ENCODE peak calls at places on chromosomes 4 and X, in six cellular contexts. V, Q, O, X, P and S are unnamed samples. For H3K4me1, the result is how much of the 10 kb centered on the place peaks cover.

GRCh38 chrX:152155766-152156310 is 17.5 kb upstream of the MAGEA10 start:
- DNase-seq in V (no peak), Q (no peak), O (no peak), X (no peak), P (no peak), S (no peak)

GRCh38 chr4:108058685-108059440 is 69.2 kb downstream of the HADH start:
- DNase-seq in V (no peak), Q (no peak), O (no peak), X (no peak), P (no peak), S (no peak)

GRCh38 chrX:114635986-114636385 is 52.1 kb downstream of the HTR2C start:
- DNase-seq in V (no peak), Q (no peak), O (no peak), X (no peak), P (no peak), S (no peak)

GRCh38 chrX:136214551-136214950 is 36.6 kb downstream of the MAP7D3 start:
- DNase-seq in V (peak), Q (no peak), O (no peak), X (no peak), P (no peak), S (no peak)

GRCh38 chr4:56978750-56979303 is at the start of gene POLR2B:
- DNase-seq in V (peak), Q (peak), O (peak), X (peak), P (peak), S (peak)

GRCh38 chr4:95957054-95957453 is 117.2 kb downstream of the PDHA2 start:
- DNase-seq in V (no peak), Q (no peak), O (no peak), X (no peak), P (no peak), S (no peak)

GRCh38 chr4:145821771-145822170 is 116.9 kb downstream of the ZNF827 start:
- DNase-seq in V (no peak), Q (no peak), O (no peak), X (no peak), P (no peak), S (no peak)

GRCh38 chrX:3717742-3718420 is 4.4 kb upstream of the PRKX start:
- DNase-seq in V (no peak), Q (no peak), O (no peak), X (no peak), P (no peak), S (no peak)

GRCh38 chrX:47129879-47130358 is 14.6 kb downstream of the NDUFB11 start:
- DNase-seq in V (peak), Q (no peak), O (no peak), X (no peak), P (no peak), S (no peak)

GRCh38 chr4:878796-879729 is 53.1 kb downstream of the GAK start:
- DNase-seq in V (no peak), Q (no peak), O (no peak), X (no peak), P (no peak), S (no peak)

GRCh38 chrX:45295587-45295986 is 94.9 kb upstream of the DIPK2B start:
- DNase-seq in V (no peak), Q (no peak), O (no peak), X (no peak), P (no peak), S (no peak)

GRCh38 chr4:53943345-53944085 is 120.9 kb downstream of the CHIC2 start:
- DNase-seq in V (no peak), Q (no peak), O (no peak), X (no peak), P (no peak), S (no peak)

GRCh38 chr4:3476936-3477749 is 14.0 kb downstream of the DOK7 start:
- DNase-seq in V (no peak), Q (peak), O (no peak), X (no peak), P (no peak), S (peak)

GRCh38 chr4:77821775-77822174 is 2.6 kb upstream of the CNOT6L start:
- DNase-seq in V (no peak), Q (no peak), O (no peak), X (no peak), P (no peak), S (no peak)

GRCh38 chr4:173531085-173531965 is 1.3 kb upstream of the HAND2 start:
- DNase-seq in V (no peak), Q (no peak), O (no peak), X (no peak), P (peak), S (peak)

GRCh38 chr4:73479323-73479722 is 2.2 kb upstream of the AFM start:
- DNase-seq in V (no peak), Q (no peak), O (no peak), X (no peak), P (no peak), S (no peak)

GRCh38 chr4:184831153-184831552 is 5.4 kb upstream of the ACSL1 start:
- DNase-seq in V (no peak), Q (no peak), O (no peak), X (no peak), P (no peak), S (no peak)
- H3K4me1 ChIP-seq in V (under half), Q (under half), O (under half), X (under half), P (under half), S (under half)

GRCh38 chr4:99351487-99351886 is 1.1 kb downstream of the ADH1C start:
- DNase-seq in V (no peak), Q (no peak), O (no peak), X (no peak), P (no peak), S (no peak)

GRCh38 chr4:99356992-99357391 is 4.4 kb upstream of the ADH1C start:
- DNase-seq in V (no peak), Q (no peak), O (no peak), X (no peak), P (no peak), S (no peak)

GRCh38 chr4:99349338-99349737 is 3.2 kb downstream of the ADH1C start:
- DNase-seq in V (no peak), Q (no peak), O (no peak), X (no peak), P (no peak), S (no peak)

DNA sequence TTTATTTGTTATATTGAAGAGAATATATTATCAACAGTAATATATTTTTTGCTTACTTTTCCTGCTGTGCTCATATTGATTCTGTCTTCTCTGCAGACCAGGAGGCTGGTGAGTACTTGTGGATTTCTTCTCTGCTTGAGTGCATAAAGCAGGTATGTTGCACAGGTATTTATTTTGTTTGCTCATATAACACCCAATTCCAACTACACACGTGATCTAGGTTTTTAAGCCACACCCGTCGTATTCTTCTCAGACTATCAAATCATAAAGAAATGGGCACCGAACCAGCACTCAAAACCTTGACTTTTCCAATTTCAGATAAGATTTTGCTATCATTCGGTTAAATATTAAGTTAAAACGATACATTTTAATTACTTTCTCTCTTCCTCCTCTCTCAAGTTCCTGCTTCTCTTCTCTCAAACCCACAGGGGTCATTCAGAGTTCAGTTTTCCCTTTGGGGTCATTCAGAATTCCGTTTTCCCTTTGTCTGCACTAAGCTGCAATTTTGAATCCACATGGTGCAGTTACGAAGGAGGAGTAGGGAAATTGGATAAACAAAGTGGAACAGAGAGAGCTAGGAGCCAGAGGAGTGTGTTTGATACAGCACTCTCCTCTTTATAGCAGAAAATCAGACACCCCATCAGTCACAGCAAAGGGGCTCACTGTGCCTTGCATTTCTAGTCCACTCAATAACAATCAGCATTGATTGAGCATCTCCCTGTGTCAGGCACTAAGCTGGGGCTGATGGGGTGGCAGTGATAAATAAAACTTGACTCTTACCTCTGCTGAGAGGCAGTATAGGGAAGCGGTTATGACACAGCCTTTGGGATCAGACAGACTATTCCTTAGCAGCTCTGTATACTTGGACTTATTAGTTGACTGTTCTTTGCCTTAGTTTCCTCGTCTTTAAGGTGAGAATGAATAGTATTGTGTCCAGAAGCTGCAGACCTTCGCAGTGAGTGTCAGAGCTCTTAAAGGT is at the start of gene ADH1C:
- DNase-seq in V (no peak), Q (no peak), O (peak), X (no peak), P (no peak), S (no peak)
- H3K4me3 ChIP-seq in V (no peak), Q (peak), O (peak), X (no peak), P (no peak), S (no peak)

DNA sequence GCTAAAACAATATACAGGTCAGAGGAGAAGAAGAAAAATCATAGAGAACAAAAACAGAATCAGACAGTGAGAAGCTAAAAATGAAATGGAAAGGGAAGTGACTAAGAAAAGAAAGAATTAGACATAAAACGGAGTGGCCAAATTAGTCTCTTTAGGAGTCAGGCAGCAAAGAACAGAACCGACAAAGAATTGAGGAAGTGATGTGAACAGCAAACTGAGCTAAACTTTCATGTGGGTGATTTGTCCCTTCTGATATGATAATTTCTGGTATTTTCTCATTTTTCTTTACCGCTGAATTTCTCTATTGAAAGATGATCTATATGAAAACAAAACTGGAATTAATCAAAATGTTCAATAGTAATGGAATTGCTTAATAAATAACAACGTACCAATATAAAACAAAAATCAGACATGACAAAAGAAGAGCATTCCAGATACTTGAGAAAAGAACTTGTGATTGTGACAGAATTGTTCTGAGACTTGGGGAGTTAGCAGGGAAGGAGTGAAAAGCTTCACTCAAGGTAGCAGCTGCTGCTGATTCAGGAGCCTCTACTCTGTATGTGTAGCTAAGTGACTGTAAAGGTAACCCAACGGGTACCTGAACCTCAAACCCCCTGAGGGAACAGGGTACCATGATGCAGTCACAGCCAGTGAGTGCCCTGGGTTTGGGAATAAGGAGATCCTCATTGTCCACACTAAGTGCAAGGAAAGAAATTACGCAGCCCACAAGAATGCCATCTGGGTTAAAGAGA is 8.8 kb downstream of the TAPT1 start:
- DNase-seq in V (no peak), Q (no peak), O (no peak), X (no peak), P (no peak), S (no peak)
- H3K4me1 ChIP-seq in V (under half), Q (half or more), O (under half), X (under half), P (under half), S (under half)

DNA sequence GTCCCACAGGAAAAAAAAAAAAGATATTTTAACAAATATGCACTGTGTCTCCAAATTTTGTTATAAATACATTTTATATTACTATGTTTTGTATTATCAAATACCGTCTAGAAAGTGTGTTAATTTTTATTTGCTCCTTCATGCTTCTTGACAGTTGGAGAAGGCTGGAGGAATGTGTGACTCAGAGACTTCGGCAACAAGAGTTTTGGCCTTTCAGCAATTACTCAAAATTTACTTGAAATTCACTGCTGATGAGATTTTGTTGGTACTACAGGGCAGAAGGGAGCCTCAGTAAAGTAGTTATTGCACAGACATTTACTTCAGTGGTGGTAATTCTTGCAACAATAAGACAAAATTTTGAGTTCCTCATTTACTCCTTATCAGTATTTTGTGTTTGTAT is 2164.0 kb downstream of the PCDH7 start:
- DNase-seq in V (no peak), Q (no peak), O (no peak), X (no peak), P (no peak), S (no peak)
- H3K4me3 ChIP-seq in V (no peak), Q (no peak), O (no peak), X (no peak), P (no peak), S (no peak)

GRCh38 chr4:86500527-86500926 is 93.6 kb upstream of the PTPN13 start:
- DNase-seq in V (no peak), Q (no peak), O (no peak), X (no peak), P (no peak), S (no peak)
- H3K4me1 ChIP-seq in V (under half), Q (under half), O (under half), X (under half), P (under half), S (under half)

GRCh38 chr4:150127757-150128156 is 49.5 kb downstream of the DCLK2 start:
- DNase-seq in V (no peak), Q (no peak), O (no peak), X (no peak), P (no peak), S (no peak)

GRCh38 chr4:150123073-150123472 is 44.8 kb downstream of the DCLK2 start:
- DNase-seq in V (no peak), Q (no peak), O (no peak), X (no peak), P (no peak), S (no peak)

GRCh38 chr4:150126201-150126879 is 48.1 kb downstream of the DCLK2 start:
- DNase-seq in V (no peak), Q (no peak), O (no peak), X (peak), P (no peak), S (no peak)

GRCh38 chr4:150123982-150124670 is 45.9 kb downstream of the DCLK2 start:
- DNase-seq in V (no peak), Q (no peak), O (no peak), X (no peak), P (no peak), S (no peak)

DNA sequence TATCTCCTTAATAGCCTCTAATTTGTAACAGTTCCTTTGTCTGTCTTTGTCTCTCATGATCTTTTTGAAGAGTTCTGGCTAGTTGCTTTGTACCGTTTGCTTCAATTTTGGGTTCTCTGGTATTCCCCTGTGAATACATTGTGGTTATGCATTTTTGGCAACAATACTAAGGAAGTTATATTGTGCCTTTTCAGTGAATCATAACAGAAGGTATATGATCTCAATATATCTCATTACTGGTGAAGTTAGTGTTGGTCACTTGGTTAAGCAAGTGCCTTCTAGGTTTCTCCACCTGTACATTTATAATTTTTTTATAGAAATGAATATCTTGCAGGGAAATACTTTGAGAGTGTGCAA is 48.6 kb downstream of the DCLK2 start:
- DNase-seq in V (no peak), Q (no peak), O (no peak), X (no peak), P (no peak), S (no peak)
- H3K4me3 ChIP-seq in V (no peak), Q (no peak), O (no peak), X (no peak), P (no peak), S (no peak)